ENCODE peak calls at places on chromosomes 5 and 9, in ten cellular contexts. X, M, N, Y, K, T, U, F, H and J are unnamed samples.
A peak's percentile ranks its signal among the peaks of the same experiment; 100 is the strongest.

GRCh38 chr5:142063878-142064331 is 44.7 kb upstream of the NDFIP1 start:
- DNase-seq in Y (peak; percentile 61), H (peak; percentile 79), M (no peak), X (no peak), U (peak; percentile 77), K (peak; percentile 77), N (peak; percentile 80), T (no peak), F (peak; percentile 68), J (peak; percentile 93)

GRCh38 chr5:44935262-44935661 is 126.5 kb downstream of the MRPS30 start:
- DNase-seq in Y (no peak), M (no peak), U (no peak), F (no peak), N (peak; percentile 68), H (no peak), T (no peak), K (no peak), X (no peak), J (no peak)

GRCh38 chr5:156824800-156825199 is 25.3 kb upstream of the PPP1R2B start:
- DNase-seq in F (peak; percentile 23), X (no peak), H (no peak), K (peak; percentile 27), U (peak; percentile 33), M (no peak), T (no peak), Y (peak; percentile 58), N (peak; percentile 45), J (peak; percentile 18)

GRCh38 chr9:123322771-123323481 is 33.1 kb upstream of the CRB2 start:
- DNase-seq in H (no peak), X (peak; percentile 86), F (no peak), K (no peak), Y (no peak), U (no peak), T (peak; percentile 29), N (no peak), M (no peak), J (no peak)

GRCh38 chr9:113737414-113738271 is 138.5 kb upstream of the ZNF618 start:
- DNase-seq in U (peak; percentile 43), T (no peak), X (no peak), H (no peak), Y (peak; percentile 51), K (peak; percentile 42), F (peak; percentile 67), M (no peak), N (peak; percentile 70), J (peak; percentile 81)

GRCh38 chr9:68493953-68494541 is 46.6 kb downstream of the TMEM252 start:
- DNase-seq in M (no peak), F (no peak), N (no peak), H (no peak), X (no peak), K (no peak), Y (peak; percentile 39), T (no peak), U (peak; percentile 63), J (no peak)

GRCh38 chr9:134322781-134323241 is 3.4 kb upstream of the RXRA start:
- DNase-seq in N (no peak), M (peak; percentile 59), F (peak; percentile 16), K (no peak), U (no peak), H (peak; percentile 14), Y (no peak), X (no peak), T (no peak), J (no peak)

GRCh38 chr5:139459451-139459934 is 3.0 kb downstream of the ECSCR start:
- DNase-seq in M (no peak), K (no peak), Y (no peak), F (no peak), T (no peak), N (no peak), X (no peak), H (peak; percentile 52), U (peak; percentile 32), J (no peak)

GRCh38 chr5:43161244-43161643 is 30.8 kb upstream of the NIM1K start:
- DNase-seq in X (no peak), F (no peak), U (no peak), M (no peak), H (no peak), T (no peak), N (no peak), K (no peak), Y (no peak), J (no peak)

GRCh38 chr5:72508241-72509170 is 1.3 kb upstream of the ZNF366 start:
- DNase-seq in N (no peak), K (no peak), T (no peak), F (no peak), Y (no peak), U (no peak), M (no peak), X (no peak), H (no peak), J (no peak)

GRCh38 chr5:54990751-54991349 is 5.5 kb upstream of the ESM1 start:
- DNase-seq in M (no peak), H (no peak), X (no peak), F (no peak), U (peak; percentile 85), T (no peak), N (no peak), Y (peak; percentile 84), K (no peak), J (no peak)

GRCh38 chr9:113695901-113696300 is 180.2 kb upstream of the ZNF618 start:
- DNase-seq in Y (no peak), T (no peak), H (no peak), K (no peak), X (no peak), F (no peak), N (no peak), U (no peak), M (no peak), J (no peak)

GRCh38 chr5:157387683-157388093 is 72.3 kb upstream of the NIPAL4 start:
- DNase-seq in K (peak; percentile 55), U (peak; percentile 98), F (peak; percentile 53), N (no peak), T (no peak), H (peak; percentile 46), Y (peak; percentile 98), X (no peak), M (no peak), J (peak; percentile 30)

GRCh38 chr9:35116898-35117551 is 1.4 kb upstream of the ATOSB start:
- DNase-seq in U (peak; percentile 84), M (peak; percentile 92), X (peak; percentile 90), F (peak; percentile 91), N (peak; percentile 93), T (peak; percentile 78), Y (peak; percentile 90), H (peak; percentile 93), K (peak; percentile 95), J (peak; percentile 97)

GRCh38 chr5:135207866-135208265 is 173.8 kb upstream of the PITX1 start:
- DNase-seq in X (no peak), F (no peak), N (no peak), T (no peak), U (no peak), H (no peak), M (peak; percentile 6), Y (no peak), K (no peak), J (no peak)

GRCh38 chr9:126471084-126471611 is 142.6 kb upstream of the LMX1B start:
- DNase-seq in F (peak; percentile 43), K (peak; percentile 50), Y (peak; percentile 52), X (peak; percentile 88), U (peak; percentile 60), N (no peak), M (peak; percentile 82), T (peak; percentile 65), H (peak; percentile 71), J (peak; percentile 61)

DNA sequence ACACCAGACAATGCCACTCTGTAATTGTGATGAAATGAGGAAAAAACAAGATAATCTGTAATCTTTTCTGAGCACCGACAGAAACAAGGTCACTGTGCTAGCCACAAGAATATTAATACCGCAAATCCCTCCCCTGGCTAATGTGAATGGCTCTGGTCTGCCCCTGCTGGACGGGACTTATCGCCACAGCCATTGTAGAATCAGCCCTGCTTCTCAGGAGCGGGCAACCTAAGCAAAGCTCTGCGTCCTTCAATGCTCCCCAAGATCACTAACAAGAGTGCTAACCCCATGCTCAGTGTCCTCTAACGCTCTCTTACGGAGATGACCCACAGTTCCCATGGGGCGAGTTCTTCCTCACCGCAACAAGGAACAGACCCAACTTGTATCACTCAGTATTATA is 42.7 kb downstream of the OR2V1 start:
- DNase-seq in U (no peak), H (no peak), N (peak; percentile 76), X (no peak), M (no peak), K (no peak), T (no peak), Y (no peak), F (no peak), J (no peak)
- TF ChIP-seq CTCF in U (peak; percentile 21), H (peak; percentile 9), N (peak; percentile 77), X (no peak), M (peak; percentile 24), K (no peak), T (no peak), Y (peak; percentile 21), F (no peak), J (no peak)

DNA sequence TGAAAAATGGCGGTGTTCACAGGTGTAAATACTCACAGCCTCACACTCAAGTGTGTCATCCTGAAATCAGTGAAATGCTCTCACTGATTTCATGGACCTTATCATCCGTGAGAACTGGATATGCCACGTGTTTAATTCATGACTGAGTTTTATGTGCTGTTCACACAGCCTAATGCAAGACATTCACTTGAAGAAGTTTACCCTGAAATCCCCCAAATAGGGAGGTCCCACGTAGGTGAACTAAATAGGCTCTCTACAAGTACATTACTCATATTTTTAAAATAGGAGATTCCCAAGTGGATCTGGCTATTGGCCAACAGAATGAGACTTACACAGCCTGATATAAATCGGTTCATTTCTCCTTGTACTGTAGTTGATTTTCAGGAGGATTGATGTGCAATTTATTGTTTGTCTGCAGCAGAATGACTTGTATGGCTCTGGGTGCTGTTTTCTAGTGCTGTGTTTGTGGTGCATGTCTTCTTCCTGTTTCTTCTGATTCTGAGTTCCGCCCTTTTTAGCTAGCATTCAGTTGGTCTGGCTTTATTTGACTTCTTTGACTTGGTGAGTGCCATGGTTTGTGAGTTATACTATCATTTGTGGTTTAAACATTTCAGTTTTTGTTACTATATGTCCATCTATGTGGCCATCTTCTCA is 25.1 kb downstream of the TRIO start:
- DNase-seq in H (no peak), Y (peak; percentile 51), U (peak; percentile 78), K (no peak), N (no peak), F (no peak), X (no peak), M (no peak), T (no peak), J (no peak)
- H3K4me1 ChIP-seq in H (peaks cover 60% of the 10 kb centered on the region), Y (peaks cover 40% of the 10 kb centered on the region), U (peaks cover 40% of the 10 kb centered on the region), K (peaks cover 66% of the 10 kb centered on the region), N (peaks cover 8% of the 10 kb centered on the region), F (peaks cover 55% of the 10 kb centered on the region), X (peaks cover 5% of the 10 kb centered on the region), M (peaks cover 63% of the 10 kb centered on the region), T (no peaks in the 10 kb centered on the region), J (peaks cover 10% of the 10 kb centered on the region)

DNA sequence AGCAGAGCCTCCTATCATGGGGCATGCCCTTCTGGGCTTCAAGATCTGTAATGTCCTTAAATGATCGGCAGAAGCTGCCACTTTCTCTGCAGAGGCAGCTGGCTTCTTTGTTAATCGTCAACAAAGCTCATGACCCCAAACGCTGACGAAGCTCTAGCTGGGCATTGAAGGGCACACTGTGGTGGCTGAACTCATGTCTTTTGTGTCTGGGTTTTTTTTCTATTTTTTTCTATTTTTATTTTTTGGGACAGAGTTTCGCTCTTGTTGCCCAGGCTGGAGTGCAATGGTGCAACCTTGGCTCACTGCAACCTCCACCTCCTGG is 65.2 kb upstream of the ASS1 start:
- DNase-seq in T (no peak), F (no peak), M (no peak), K (no peak), Y (no peak), N (no peak), U (no peak), H (no peak), X (no peak), J (no peak)
- H3K27me3 ChIP-seq in T (no peaks in the 10 kb centered on the region), F (no peaks in the 10 kb centered on the region), M (no peaks in the 10 kb centered on the region), K (no peaks in the 10 kb centered on the region), Y (peaks cover 51% of the 10 kb centered on the region), N (no peaks in the 10 kb centered on the region), U (no peaks in the 10 kb centered on the region), H (no peaks in the 10 kb centered on the region), X (no peaks in the 10 kb centered on the region), J (no peaks in the 10 kb centered on the region)

GRCh38 chr9:137280478-137281344 is 3.2 kb downstream of the TOR4A start:
- DNase-seq in F (peak; percentile 16), T (no peak), H (peak; percentile 52), M (peak; percentile 66), N (peak; percentile 65), Y (no peak), X (no peak), U (no peak), K (no peak), J (no peak)
- TF ChIP-seq CTCF in F (no peak), T (no peak), H (no peak), M (no peak), N (peak; percentile 66), Y (peak; percentile 33), X (peak; percentile 23), U (peak; percentile 25), K (peak; percentile 25), J (no peak)